ENCODE peak calls at places on chromosome 12, in five cellular contexts. U is glutamatergic neuron, B is Calu3, M is GM12865, C is pancreas. S is an unnamed sample.

GRCh38 chr12:7403466-7403865 is 40.5 kb downstream of the CD163L1 start:
- DNase-seq in B (no peak), M (no peak), U (no peak), C (no peak), S (no peak)

GRCh38 chr12:93943766-93944165 is 204.6 kb upstream of the PLXNC1 start:
- DNase-seq in B (no peak), M (no peak), U (no peak), C (no peak), S (peak)

GRCh38 chr12:46964496-46965098 is 114.8 kb upstream of the PCED1B start:
- DNase-seq in B (no peak), C (no peak), U (no peak), M (no peak), S (peak)

GRCh38 chr12:43898474-43898873 is 62.6 kb downstream of the TMEM117 start:
- DNase-seq in C (no peak), U (no peak), M (no peak), B (no peak), S (no peak)

GRCh38 chr12:104480826-104481457 is 24.2 kb downstream of the CHST11 start:
- DNase-seq in C (no peak), U (no peak), M (no peak), B (no peak), S (no peak)

GRCh38 chr12:19198272-19198671 is 68.7 kb downstream of the PLEKHA5 start:
- DNase-seq in C (no peak), M (no peak), U (no peak), B (peak), S (no peak)

GRCh38 chr12:68609955-68610434 is 704 bp upstream of the RAP1B start:
- DNase-seq in U (no peak), B (no peak), C (no peak), M (peak), S (no peak)

GRCh38 chr12:106902053-106902452 is 53.7 kb upstream of the TMEM263 start:
- DNase-seq in C (no peak), M (no peak), B (no peak), U (no peak), S (no peak)

GRCh38 chr12:82359115-82359478 is 768 bp downstream of the METTL25 start:
- DNase-seq in M (peak), U (peak), C (no peak), B (peak), S (no peak)

GRCh38 chr12:107369679-107370078 is 276.3 kb upstream of the CRY1 start:
- DNase-seq in B (no peak), M (peak), C (no peak), U (no peak), S (no peak)

GRCh38 chr12:53049582-53050318 is at the start of gene TNS2:
- DNase-seq in M (no peak), B (no peak), U (peak), C (peak), S (no peak)

GRCh38 chr12:116492703-116493324 is 66.4 kb upstream of the MAP1LC3B2 start:
- DNase-seq in C (no peak), U (no peak), B (no peak), M (peak), S (peak)

GRCh38 chr12:130008241-130008640 is 104.4 kb upstream of the TMEM132D start:
- DNase-seq in B (no peak), C (no peak), U (no peak), M (no peak), S (no peak)

GRCh38 chr12:52391618-52392002 is 6.2 kb upstream of the KRT84 start:
- DNase-seq in M (no peak), U (peak), C (no peak), B (no peak), S (no peak)

GRCh38 chr12:108179305-108179704 is 50.2 kb downstream of the WSCD2 start:
- DNase-seq in C (no peak), U (no peak), B (no peak), M (no peak), S (no peak)

GRCh38 chr12:86724716-86725115 is 468.5 kb upstream of the MGAT4C start:
- DNase-seq in U (no peak), M (no peak), B (no peak), C (no peak), S (no peak)

DNA sequence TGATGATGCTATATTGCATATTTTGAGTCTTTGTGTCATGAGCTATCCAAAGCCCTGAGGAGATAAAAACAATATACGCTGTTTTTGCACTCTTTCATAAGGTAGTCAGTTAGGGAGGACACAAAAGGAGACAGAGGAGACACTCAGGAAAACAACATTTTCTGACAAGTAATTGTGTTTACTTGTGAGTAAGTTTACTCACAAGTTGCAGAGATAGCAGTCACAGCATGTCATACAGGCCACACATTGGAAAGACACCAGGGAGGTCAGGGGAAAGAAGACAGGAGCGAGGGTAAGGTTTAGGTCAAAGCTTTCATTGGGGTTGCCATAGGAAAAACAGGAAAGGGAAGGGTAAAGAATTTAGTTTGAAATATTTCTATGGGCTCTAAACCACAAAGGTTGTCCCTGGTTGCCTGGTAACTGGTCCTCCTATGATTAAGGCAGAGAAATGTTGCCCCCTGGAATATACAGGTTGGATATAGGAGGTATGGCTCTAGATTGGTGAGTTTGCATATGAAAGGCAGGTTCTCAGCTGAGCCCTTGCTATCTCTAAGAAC is 7.3 kb upstream of the GABARAPL1 start:
- DNase-seq in U (no peak), B (no peak), M (no peak), C (no peak), S (no peak)
- TF ChIP-seq CTCF in U (no peak), B (no peak), M (no peak), C (no peak), S (no peak)

DNA sequence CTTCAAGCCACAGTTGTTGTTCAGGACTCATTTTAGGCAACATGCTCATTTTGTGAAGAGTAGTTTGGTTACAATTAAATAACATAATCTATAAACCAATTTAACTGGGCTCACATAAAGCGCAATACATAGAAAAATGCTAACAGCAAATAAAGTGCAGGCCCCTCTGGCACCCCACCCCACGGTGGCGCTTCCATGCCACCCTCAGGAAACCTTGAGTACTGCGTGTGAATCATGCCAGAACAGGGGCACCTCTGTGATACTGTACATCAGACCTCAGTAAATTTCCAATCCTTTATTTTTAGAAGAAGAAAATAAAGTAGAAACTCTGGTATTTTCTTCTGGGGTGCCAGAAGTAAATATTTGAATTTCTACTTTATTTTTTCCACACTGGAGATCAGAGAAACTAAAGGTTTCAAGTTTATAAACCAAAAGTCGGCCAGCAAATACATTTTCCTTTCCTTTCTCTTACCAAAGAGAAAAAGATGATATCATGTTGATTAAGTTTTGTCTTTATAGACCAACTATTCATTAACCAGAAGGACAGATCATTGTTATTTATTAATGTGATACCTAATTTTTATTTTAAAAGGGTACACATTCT is 316.8 kb downstream of the PAWR start:
- DNase-seq in M (peak), C (no peak), U (peak), B (peak), S (no peak)
- TF ChIP-seq CTCF in M (peak), C (peak), U (peak), B (peak), S (peak)

DNA sequence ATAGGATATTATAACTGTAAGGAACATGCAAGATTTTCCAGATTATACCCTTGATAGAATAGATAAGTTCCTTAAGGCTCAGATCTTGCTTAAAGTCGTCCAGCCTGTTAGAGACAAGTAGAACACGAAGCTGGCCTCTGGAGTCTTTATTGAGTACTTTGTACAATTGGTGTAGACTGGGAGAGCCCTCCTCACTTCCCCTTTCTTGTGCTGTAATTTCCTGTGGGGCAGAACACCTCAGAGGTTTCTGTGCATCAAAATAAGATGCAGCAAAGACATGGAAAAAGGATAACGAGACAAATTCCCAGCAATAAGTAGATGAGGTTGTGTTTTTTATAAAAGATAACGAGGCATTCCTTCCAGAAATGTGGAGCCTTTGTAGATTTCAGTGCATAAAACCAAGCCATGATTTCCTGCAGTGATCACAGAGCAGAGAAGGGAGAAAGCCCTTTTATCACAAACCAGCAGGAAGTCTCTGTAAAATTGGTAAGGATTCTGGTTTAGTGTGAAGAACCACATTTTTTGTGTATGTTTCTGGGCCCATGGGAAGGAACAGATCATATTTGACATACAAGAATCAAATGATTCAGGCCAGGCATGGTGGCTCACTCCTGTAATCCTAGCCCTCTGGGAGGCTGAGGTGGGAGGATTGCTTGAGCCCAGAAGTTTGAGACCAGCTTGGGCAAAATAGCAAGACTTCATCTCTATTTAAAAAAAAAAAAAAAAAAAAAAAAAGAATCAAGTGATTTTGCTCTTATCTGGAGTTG is 18.0 kb downstream of the GPRC5A start:
- DNase-seq in U (no peak), B (no peak), C (no peak), M (peak), S (no peak)
- TF ChIP-seq CTCF in U (no peak), B (no peak), C (no peak), M (no peak), S (no peak)

DNA sequence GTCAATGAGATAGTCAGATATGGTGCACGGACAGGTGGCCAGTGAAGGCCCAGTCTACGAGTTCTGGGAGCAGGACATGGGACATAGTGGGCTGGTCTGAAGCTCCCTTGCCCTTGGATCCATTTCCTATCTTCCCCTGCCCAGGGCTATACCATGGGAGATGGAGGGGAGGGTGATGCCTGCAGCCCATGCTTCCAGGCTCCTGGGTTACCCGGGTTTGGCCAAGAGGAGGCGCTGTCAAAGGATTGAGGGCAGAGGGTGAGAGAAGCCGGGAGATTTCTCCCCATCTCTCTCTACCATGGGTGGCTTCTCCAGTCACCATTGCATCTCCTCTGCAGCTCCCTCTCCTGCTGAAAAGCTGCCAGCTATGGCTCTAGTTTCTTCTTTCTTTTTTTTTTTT is 52.8 kb upstream of the LHX5 start:
- DNase-seq in M (no peak), U (no peak), C (no peak), B (no peak), S (no peak)
- TF ChIP-seq CTCF in M (no peak), U (no peak), C (no peak), B (no peak), S (no peak)

GRCh38 chr12:14185441-14186192 is 179.9 kb upstream of the ATF7IP start:
- DNase-seq in M (peak), B (peak), U (peak), C (no peak), S (no peak)
- TF ChIP-seq CTCF in M (peak), B (peak), U (peak), C (peak), S (peak)

GRCh38 chr12:2627343-2628191 is 167.2 kb upstream of the FKBP4 start:
- DNase-seq in C (peak), M (no peak), U (peak), B (no peak), S (no peak)
- TF ChIP-seq CTCF in C (no peak), M (no peak), U (no peak), B (no peak), S (no peak)

GRCh38 chr12:132489602-132490239 is at the start of gene FBRSL1:
- DNase-seq in C (peak), M (peak), U (peak), B (peak), S (peak)
- TF ChIP-seq CTCF in C (no peak), M (no peak), U (no peak), B (no peak), S (no peak)

GRCh38 chr12:120236124-120236398 is 29.5 kb downstream of the PXN start:
- DNase-seq in C (no peak), M (no peak), U (no peak), B (no peak), S (no peak)

GRCh38 chr12:120231316-120232011 is 30.6 kb upstream of the RPLP0 start:
- DNase-seq in C (peak), U (no peak), B (peak), M (no peak), S (peak)

GRCh38 chr12:120235369-120236123 is 30.0 kb downstream of the PXN start:
- DNase-seq in U (peak), C (no peak), B (no peak), M (no peak), S (no peak)

GRCh38 chr12:120238224-120238616 is 27.3 kb downstream of the PXN start:
- DNase-seq in B (no peak), U (no peak), M (no peak), C (no peak), S (no peak)

GRCh38 chr12:120234643-120235368 is 30.7 kb downstream of the PXN start:
- DNase-seq in B (peak), U (peak), C (peak), M (peak), S (peak)
- TF ChIP-seq CTCF in B (peak), U (peak), C (no peak), M (peak), S (peak)

DNA sequence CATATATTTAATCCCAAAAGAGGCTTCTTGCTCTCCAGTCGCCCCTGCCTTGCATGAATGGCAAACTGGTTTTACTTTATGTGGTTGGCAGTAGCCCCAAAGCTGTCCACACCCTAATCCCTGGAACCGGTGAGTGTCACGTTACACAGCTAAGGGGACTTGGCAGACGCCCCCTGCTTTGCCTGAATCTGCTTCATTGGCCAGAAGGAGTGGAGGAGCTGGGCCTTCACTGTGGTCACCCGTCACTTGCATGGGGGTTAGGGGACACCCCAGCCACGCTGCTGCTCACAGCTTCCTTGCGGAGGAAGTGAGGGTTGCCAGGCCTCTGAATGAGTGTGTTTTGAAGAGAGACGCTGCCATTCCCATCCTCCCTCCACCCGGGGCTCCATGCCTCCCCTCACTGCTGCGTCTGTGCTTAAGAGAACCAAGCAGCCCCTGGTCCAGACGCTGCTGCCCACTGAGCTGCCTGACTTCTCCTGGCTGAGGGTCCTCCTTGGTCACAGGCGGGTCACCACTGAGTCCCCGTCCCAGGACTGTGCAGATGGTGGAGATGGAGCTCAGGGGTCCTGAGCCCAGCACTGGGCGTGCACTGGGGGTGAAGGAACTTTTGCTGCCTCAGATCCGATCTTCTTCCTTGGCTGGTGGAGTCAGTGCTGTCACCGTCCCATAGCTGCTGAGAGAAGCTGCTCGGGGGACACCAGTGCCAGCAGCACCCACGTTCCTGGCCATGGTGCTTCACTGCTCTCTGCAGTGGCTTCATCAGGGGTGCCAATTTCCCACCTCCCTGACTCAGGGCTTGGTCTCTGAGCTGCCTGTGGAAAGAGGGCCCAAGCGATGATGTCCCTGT is 39.8 kb downstream of the GALNT9 start:
- DNase-seq in C (peak), M (no peak), U (peak), B (no peak), S (no peak)
- TF ChIP-seq CTCF in C (no peak), M (no peak), U (no peak), B (no peak), S (no peak)

GRCh38 chr12:49295087-49296001 is at the start of gene PRPH:
- DNase-seq in C (peak), B (no peak), M (no peak), U (peak), S (no peak)

GRCh38 chr12:49296836-49297694 is 2.1 kb downstream of the PRPH start:
- DNase-seq in B (peak), M (peak), U (peak), C (peak), S (no peak)

GRCh38 chr12:49296034-49296835 is 1.3 kb downstream of the PRPH start:
- DNase-seq in C (peak), U (peak), M (peak), B (peak), S (no peak)

GRCh38 chr12:49297695-49298060 is 2.7 kb downstream of the PRPH start:
- DNase-seq in U (no peak), C (no peak), B (no peak), M (no peak), S (no peak)

GRCh38 chr12:49298160-49298559 is 3.2 kb downstream of the PRPH start:
- DNase-seq in C (peak), U (no peak), M (peak), B (peak), S (no peak)
- TF ChIP-seq CTCF in C (no peak), U (no peak), M (peak), B (no peak), S (no peak)